ENCODE peak calls at places on chromosome 1, in nine cellular contexts. R, Q, A, X, O, T, W, J and S are unnamed samples.

GRCh38 chr1:244273845-244274619 is 177.7 kb downstream of the ADSS2 start:
- DNase-seq in R (peak; percentile 50), Q (peak; percentile 60), A (peak; percentile 56), X (no peak), O (no peak), T (no peak), W (peak; percentile 99), J (peak; percentile 73), S (no peak)

GRCh38 chr1:27787895-27788294 is 14.9 kb downstream of the STX12 start:
- DNase-seq in R (no peak), Q (no peak), A (no peak), X (no peak), O (no peak), T (no peak), W (peak; percentile 75), J (no peak), S (no peak)

GRCh38 chr1:234509457-234510328 is 30.7 kb upstream of the TARBP1 start:
- DNase-seq in R (no peak), Q (no peak), A (no peak), X (no peak), O (no peak), T (no peak), W (peak; percentile 70), J (no peak), S (no peak)

GRCh38 chr1:147542549-147542857 is 1.2 kb downstream of the BCL9 start:
- DNase-seq in R (no peak), Q (no peak), A (no peak), X (no peak), O (no peak), T (no peak), W (no peak), J (no peak), S (no peak)

GRCh38 chr1:233651563-233652233 is 37.8 kb downstream of the KCNK1 start:
- DNase-seq in R (no peak), Q (no peak), A (no peak), X (no peak), O (no peak), T (no peak), W (no peak), J (no peak), S (no peak)

GRCh38 chr1:212106286-212106792 is 70.8 kb downstream of the DTL start:
- DNase-seq in R (no peak), Q (no peak), A (no peak), X (no peak), O (no peak), T (no peak), W (no peak), J (no peak), S (no peak)

GRCh38 chr1:156900019-156900718 is 6.7 kb downstream of the PEAR1 start:
- DNase-seq in R (no peak), Q (no peak), A (no peak), X (no peak), O (no peak), T (peak; percentile 29), W (peak; percentile 40), J (no peak), S (no peak)

GRCh38 chr1:14716474-14716873 is 118.0 kb downstream of the KAZN start:
- DNase-seq in R (no peak), Q (no peak), A (no peak), X (no peak), O (no peak), T (no peak), W (no peak), J (no peak), S (no peak)

GRCh38 chr1:10975567-10976326 is 36.7 kb upstream of the TARDBP start:
- DNase-seq in R (no peak), Q (peak; percentile 61), A (no peak), X (no peak), O (no peak), T (peak; percentile 72), W (peak; percentile 27), J (no peak), S (no peak)

GRCh38 chr1:221949996-221950395 is 208.1 kb upstream of the DUSP10 start:
- DNase-seq in R (no peak), Q (no peak), A (no peak), X (no peak), O (no peak), T (no peak), W (no peak), J (no peak), S (no peak)
- TF ChIP-seq CTCF in R (no peak), Q (no peak), A (no peak), X (no peak), O (no peak), T (no peak), W (no peak), J (no peak), S (no peak)

GRCh38 chr1:116362050-116362449 is 11.0 kb upstream of the ATP1A1 start:
- DNase-seq in R (no peak), Q (no peak), A (no peak), X (no peak), O (no peak), T (no peak), W (no peak), J (no peak), S (no peak)

GRCh38 chr1:116359871-116360270 is 13.2 kb upstream of the ATP1A1 start:
- DNase-seq in R (no peak), Q (no peak), A (no peak), X (no peak), O (no peak), T (no peak), W (no peak), J (no peak), S (no peak)

GRCh38 chr1:116361648-116362047 is 11.4 kb upstream of the ATP1A1 start:
- DNase-seq in R (no peak), Q (no peak), A (no peak), X (no peak), O (no peak), T (no peak), W (no peak), J (no peak), S (no peak)

GRCh38 chr1:116359060-116359830 is 13.8 kb upstream of the ATP1A1 start:
- DNase-seq in R (no peak), Q (no peak), A (no peak), X (no peak), O (no peak), T (no peak), W (peak; percentile 53), J (no peak), S (no peak)

GRCh38 chr1:116360435-116361173 is 12.4 kb upstream of the ATP1A1 start:
- DNase-seq in R (no peak), Q (no peak), A (no peak), X (no peak), O (no peak), T (no peak), W (peak; percentile 69), J (no peak), S (no peak)
- TF ChIP-seq CTCF in R (peak; percentile 51), Q (no peak), A (peak; percentile 44), X (peak; percentile 44), O (no peak), T (no peak), W (peak; percentile 46), J (peak; percentile 54), S (peak; percentile 41)

DNA sequence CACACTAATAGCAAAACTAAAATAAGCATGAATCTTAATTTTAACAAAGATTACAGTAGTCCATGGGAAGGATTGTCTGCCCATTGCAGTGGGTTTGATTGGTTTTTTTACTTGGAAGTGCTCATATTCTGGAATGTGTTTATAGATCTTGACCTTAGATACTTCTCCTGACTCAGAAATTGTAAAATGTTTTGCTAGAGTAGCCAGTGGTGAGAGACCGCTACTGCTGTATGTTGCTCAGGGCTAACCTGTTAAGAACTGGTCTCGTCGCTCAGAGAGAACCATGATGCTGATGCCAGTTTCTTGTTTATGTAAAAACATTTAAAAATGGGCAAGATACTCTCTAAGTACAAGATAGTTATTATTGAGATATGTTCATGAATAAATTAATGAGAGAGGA is 99.9 kb downstream of the ROR1 start:
- DNase-seq in R (no peak), Q (no peak), A (no peak), X (no peak), O (no peak), T (no peak), W (peak; percentile 33), J (no peak), S (no peak)
- TF ChIP-seq CTCF in R (no peak), Q (no peak), A (no peak), X (no peak), O (no peak), T (no peak), W (no peak), J (peak; percentile 27), S (no peak)

DNA sequence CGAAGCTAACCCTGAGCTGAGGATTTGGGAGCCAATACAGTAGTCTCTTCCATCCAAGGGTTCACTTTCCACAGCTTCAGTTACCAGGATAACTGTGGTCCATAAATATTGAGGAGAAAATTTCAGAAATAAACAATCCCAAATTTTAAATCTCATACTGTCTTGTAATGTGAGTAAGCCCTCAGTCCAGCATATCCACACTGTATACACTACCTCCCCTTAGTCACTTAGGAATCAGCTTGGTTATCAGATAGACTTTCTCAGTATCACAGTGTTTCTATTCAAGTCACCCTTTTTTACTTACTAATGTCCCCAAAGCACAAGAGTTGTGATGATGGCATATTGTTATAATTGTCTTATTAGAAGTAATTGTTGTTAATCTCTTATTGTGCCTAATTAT is 102.3 kb upstream of the GNG12 start:
- DNase-seq in R (no peak), Q (no peak), A (no peak), X (no peak), O (no peak), T (no peak), W (no peak), J (no peak), S (no peak)
- TF ChIP-seq CTCF in R (no peak), Q (no peak), A (no peak), X (no peak), O (no peak), T (no peak), W (no peak), J (no peak), S (no peak)

GRCh38 chr1:204480515-204480914 is 14.1 kb downstream of the PIK3C2B start:
- DNase-seq in R (no peak), Q (no peak), A (no peak), X (peak; percentile 80), O (no peak), T (no peak), W (no peak), J (no peak), S (no peak)
- TF ChIP-seq CTCF in R (no peak), Q (no peak), A (no peak), X (peak; percentile 29), O (no peak), T (no peak), W (no peak), J (no peak), S (no peak)

GRCh38 chr1:49995734-49996133 is 28.0 kb downstream of the AGBL4 start:
- DNase-seq in R (no peak), Q (peak; percentile 25), A (no peak), X (no peak), O (no peak), T (no peak), W (no peak), J (no peak), S (no peak)
- TF ChIP-seq CTCF in R (no peak), Q (peak; percentile 15), A (no peak), X (no peak), O (no peak), T (no peak), W (no peak), J (no peak), S (no peak)

GRCh38 chr1:33612877-33613487 is 140.5 kb downstream of the ZSCAN20 start:
- DNase-seq in R (peak; percentile 56), Q (peak; percentile 69), A (no peak), X (no peak), O (peak; percentile 84), T (no peak), W (peak; percentile 80), J (no peak), S (peak; percentile 75)
- TF ChIP-seq CTCF in R (peak; percentile 88), Q (peak; percentile 89), A (peak; percentile 93), X (peak; percentile 91), O (peak; percentile 98), T (peak; percentile 69), W (peak; percentile 96), J (peak; percentile 83), S (peak; percentile 86)